ENCODE peak calls at places on chromosomes 7 and 10, in ten cellular contexts. N is IMR-90, X is colonic mucosa, J is HepG2, K is neural progenitor cell, I is mesenchymal stem cell, Z is MM.1S, F is GM23248, L is endothelial cell of umbilical vein, P is fibroblast of lung. Q is an unnamed sample. For H3K36me3, the result is how much of the 10 kb centered on the place peaks cover.

GRCh38 chr10:129761166-129761565 is 202.9 kb downstream of the EBF3 start:
- DNase-seq in N (no peak), X (peak), J (no peak), K (no peak), I (no peak), Z (no peak), F (no peak), L (no peak), P (no peak), Q (peak)

GRCh38 chr10:132608511-132609195 is 71.1 kb downstream of the INPP5A start:
- DNase-seq in N (no peak), X (no peak), J (no peak), K (no peak), I (no peak), Z (no peak), F (no peak), L (no peak), P (no peak), Q (no peak)

GRCh38 chr7:46939558-46939957 is 642.4 kb downstream of the TNS3 start:
- DNase-seq in N (no peak), X (no peak), J (no peak), K (no peak), I (no peak), Z (no peak), F (no peak), L (no peak), P (no peak), Q (no peak)

GRCh38 chr10:26801274-26801673 is 59.5 kb downstream of the ABI1 start:
- DNase-seq in N (no peak), X (no peak), J (no peak), K (no peak), I (no peak), Z (no peak), F (no peak), L (no peak), P (no peak), Q (no peak)

GRCh38 chr10:71575446-71575845 is 144.1 kb downstream of the C10orf105 start:
- DNase-seq in N (no peak), X (no peak), J (no peak), K (no peak), I (no peak), Z (no peak), F (peak), L (no peak), P (no peak), Q (no peak)

GRCh38 chr10:29917311-29917710 is 142.1 kb downstream of the JCAD start:
- DNase-seq in N (no peak), X (no peak), J (no peak), K (no peak), I (no peak), Z (no peak), F (no peak), L (peak), P (no peak), Q (no peak)

GRCh38 chr10:54284526-54285193 is 516.4 kb downstream of the PCDH15 start:
- DNase-seq in N (no peak), X (no peak), J (no peak), K (no peak), I (peak), Z (no peak), F (no peak), L (no peak), P (no peak), Q (no peak)

GRCh38 chr7:80736371-80736770 is 97.9 kb downstream of the CD36 start:
- DNase-seq in N (peak), X (no peak), J (no peak), K (no peak), I (no peak), Z (no peak), F (peak), L (no peak), P (no peak), Q (no peak)

GRCh38 chr10:53440641-53441040 is 668.1 kb upstream of the MBL2 start:
- DNase-seq in N (no peak), X (no peak), J (no peak), K (no peak), I (no peak), Z (no peak), F (no peak), L (no peak), P (no peak), Q (no peak)

GRCh38 chr7:21414795-21415393 is 13.0 kb upstream of the SP4 start:
- DNase-seq in N (no peak), X (no peak), J (no peak), K (no peak), I (no peak), Z (no peak), F (no peak), L (no peak), P (no peak), Q (no peak)

GRCh38 chr7:8761731-8762130 is 328.3 kb downstream of the NXPH1 start:
- DNase-seq in N (no peak), X (no peak), J (no peak), K (no peak), I (no peak), Z (no peak), F (no peak), L (no peak), P (no peak), Q (no peak)

GRCh38 chr7:140440593-140440992 is 36.7 kb downstream of the RAB19 start:
- DNase-seq in N (peak), X (no peak), J (no peak), K (no peak), I (no peak), Z (no peak), F (peak), L (no peak), P (no peak), Q (no peak)

GRCh38 chr10:110508806-110509544 is 11.3 kb downstream of the DUSP5 start:
- DNase-seq in N (no peak), X (no peak), J (no peak), K (no peak), I (no peak), Z (no peak), F (no peak), L (peak), P (no peak), Q (no peak)

GRCh38 chr7:75722381-75722780 is 16.4 kb downstream of the HIP1 start:
- DNase-seq in N (no peak), X (no peak), J (no peak), K (no peak), I (no peak), Z (no peak), F (no peak), L (no peak), P (no peak), Q (no peak)

GRCh38 chr7:100865372-100865911 is 1.7 kb upstream of the TRIP6 start:
- DNase-seq in N (peak), X (no peak), J (no peak), K (no peak), I (no peak), Z (no peak), F (peak), L (peak), P (no peak), Q (peak)

GRCh38 chr7:131057524-131058065 is 270.1 kb upstream of the MKLN1 start:
- DNase-seq in N (no peak), X (no peak), J (peak), K (no peak), I (peak), Z (peak), F (no peak), L (no peak), P (no peak), Q (no peak)

GRCh38 chr7:145692237-145692950 is 424.2 kb upstream of the CNTNAP2 start:
- DNase-seq in N (peak), X (peak), J (no peak), K (peak), I (peak), Z (no peak), F (no peak), L (no peak), P (peak), Q (peak)

GRCh38 chr7:64959072-64959747 is 31.6 kb downstream of the ZNF117 start:
- DNase-seq in N (no peak), X (no peak), J (peak), K (peak), I (no peak), Z (peak), F (no peak), L (peak), P (no peak), Q (peak)

GRCh38 chr7:5284304-5285281 is 1.9 kb downstream of the SLC29A4 start:
- DNase-seq in N (no peak), X (peak), J (peak), K (peak), I (peak), Z (peak), F (no peak), L (no peak), P (peak), Q (peak)

GRCh38 chr10:112778579-112778978 is 171.5 kb upstream of the TCF7L2 start:
- DNase-seq in N (peak), X (no peak), J (no peak), K (no peak), I (peak), Z (no peak), F (no peak), L (peak), P (no peak), Q (no peak)
- H3K9ac ChIP-seq in N (no peak), X (no peak), J (no peak), K (no peak), I (no peak), Z (no peak), F (no peak), L (no peak), P (no peak), Q (no peak)

DNA sequence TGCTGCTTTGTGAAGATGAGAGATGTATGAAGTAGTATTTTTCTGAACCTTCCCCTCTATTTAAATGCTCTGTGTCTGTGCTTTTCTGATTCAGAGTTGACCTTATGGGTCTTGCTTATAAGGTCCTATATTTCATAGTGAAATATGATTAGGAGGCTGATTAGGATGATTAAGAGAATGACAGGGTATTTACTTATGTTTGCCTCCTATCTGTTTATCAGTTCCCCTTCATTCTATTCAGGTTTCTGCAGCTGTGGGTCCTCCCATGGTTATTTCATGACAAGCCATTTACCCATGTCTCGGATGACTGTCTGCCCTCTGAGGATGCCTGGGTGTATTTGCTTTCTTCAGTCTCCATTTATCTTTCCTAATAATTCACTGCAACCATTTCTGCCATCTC is 16.9 kb downstream of the RPA3 start:
- DNase-seq in N (no peak), X (no peak), J (no peak), K (no peak), I (no peak), Z (no peak), F (no peak), L (no peak), P (no peak), Q (no peak)
- H3K36me3 ChIP-seq in N (under half), X (under half), J (under half), K (under half), I (under half), Z (under half), F (under half), L (under half), P (under half), Q (under half)

DNA sequence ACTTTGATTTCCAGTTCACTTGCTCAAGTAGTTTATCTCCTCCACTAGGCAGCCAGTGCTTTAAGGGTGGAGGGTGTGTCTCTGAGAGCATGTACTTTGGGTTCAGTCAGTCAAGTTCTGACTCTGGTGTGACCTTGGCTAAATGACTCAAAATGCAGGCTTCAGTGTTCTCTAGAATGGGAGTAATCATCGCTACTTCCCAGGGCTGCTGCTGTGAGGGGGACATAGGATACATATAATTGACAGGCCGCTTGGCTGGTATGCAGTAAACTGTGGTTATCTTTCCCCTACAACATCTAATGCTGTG is 3.5 kb downstream of the PTPRE start:
- DNase-seq in N (no peak), X (no peak), J (no peak), K (no peak), I (peak), Z (no peak), F (no peak), L (no peak), P (peak), Q (no peak)
- H3K27ac ChIP-seq in N (no peak), X (no peak), J (no peak), K (no peak), I (no peak), Z (no peak), F (no peak), L (no peak), P (no peak), Q (no peak)

GRCh38 chr10:34814228-34815173 is 595 bp downstream of the PARD3 start:
- DNase-seq in N (peak), X (peak), J (peak), K (peak), I (peak), Z (peak), F (peak), L (peak), P (peak), Q (peak)

GRCh38 chr10:34817586-34817985 is 2.5 kb upstream of the PARD3 start:
- DNase-seq in N (no peak), X (no peak), J (no peak), K (no peak), I (no peak), Z (no peak), F (no peak), L (no peak), P (no peak), Q (no peak)

GRCh38 chr10:34817054-34817453 is 2.0 kb upstream of the PARD3 start:
- DNase-seq in N (no peak), X (no peak), J (no peak), K (no peak), I (no peak), Z (no peak), F (no peak), L (no peak), P (no peak), Q (no peak)

GRCh38 chr10:34815174-34816066 is at the start of gene PARD3:
- DNase-seq in N (peak), X (peak), J (peak), K (peak), I (peak), Z (peak), F (peak), L (peak), P (peak), Q (peak)

GRCh38 chr10:34816067-34817002 is 1.2 kb upstream of the PARD3 start:
- DNase-seq in N (peak), X (peak), J (no peak), K (peak), I (peak), Z (no peak), F (peak), L (peak), P (peak), Q (peak)
- H3K9ac ChIP-seq in N (peak), X (peak), J (peak), K (no peak), I (peak), Z (peak), F (peak), L (no peak), P (no peak), Q (peak)

GRCh38 chr7:6416516-6417145 is 31.1 kb downstream of the DAGLB start:
- DNase-seq in N (peak), X (no peak), J (peak), K (peak), I (peak), Z (no peak), F (no peak), L (no peak), P (peak), Q (peak)
- H3K36me3 ChIP-seq in N (under half), X (under half), J (under half), K (under half), I (half or more), Z (under half), F (under half), L (under half), P (under half), Q (half or more)

GRCh38 chr7:69640925-69641594 is 42.8 kb downstream of the AUTS2 start:
- DNase-seq in N (no peak), X (no peak), J (no peak), K (no peak), I (no peak), Z (no peak), F (no peak), L (no peak), P (no peak), Q (no peak)

GRCh38 chr7:69640216-69640615 is 41.9 kb downstream of the AUTS2 start:
- DNase-seq in N (no peak), X (no peak), J (no peak), K (peak), I (no peak), Z (no peak), F (no peak), L (no peak), P (no peak), Q (no peak)

GRCh38 chr7:69651101-69651590 is 52.9 kb downstream of the AUTS2 start:
- DNase-seq in N (no peak), X (no peak), J (no peak), K (no peak), I (no peak), Z (no peak), F (no peak), L (no peak), P (no peak), Q (no peak)

GRCh38 chr7:69643708-69644445 is 45.6 kb downstream of the AUTS2 start:
- DNase-seq in N (no peak), X (no peak), J (peak), K (peak), I (no peak), Z (no peak), F (peak), L (no peak), P (no peak), Q (no peak)

DNA sequence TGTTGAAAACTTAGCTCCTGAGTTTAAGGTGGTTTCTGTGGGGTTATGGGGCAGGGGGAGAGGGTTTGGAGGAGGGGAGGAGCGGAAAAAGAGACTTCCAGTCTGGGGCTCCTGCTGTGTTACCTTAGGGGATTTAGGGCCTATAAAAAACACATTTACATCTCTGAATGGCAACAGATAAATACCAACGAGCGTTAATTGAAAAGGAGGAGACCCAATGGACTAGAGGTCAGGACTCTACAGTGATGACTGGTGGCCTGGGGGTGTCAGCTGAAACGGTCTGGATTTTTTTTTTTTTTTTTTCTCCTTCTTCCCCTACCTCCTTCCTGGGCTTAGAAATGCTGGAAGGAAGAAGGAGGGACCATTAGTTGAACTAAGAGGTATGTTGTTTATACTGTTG is 47.4 kb downstream of the AUTS2 start:
- DNase-seq in N (no peak), X (no peak), J (no peak), K (peak), I (no peak), Z (no peak), F (no peak), L (no peak), P (no peak), Q (peak)
- H3K27ac ChIP-seq in N (no peak), X (no peak), J (no peak), K (no peak), I (no peak), Z (no peak), F (no peak), L (no peak), P (no peak), Q (no peak)

DNA sequence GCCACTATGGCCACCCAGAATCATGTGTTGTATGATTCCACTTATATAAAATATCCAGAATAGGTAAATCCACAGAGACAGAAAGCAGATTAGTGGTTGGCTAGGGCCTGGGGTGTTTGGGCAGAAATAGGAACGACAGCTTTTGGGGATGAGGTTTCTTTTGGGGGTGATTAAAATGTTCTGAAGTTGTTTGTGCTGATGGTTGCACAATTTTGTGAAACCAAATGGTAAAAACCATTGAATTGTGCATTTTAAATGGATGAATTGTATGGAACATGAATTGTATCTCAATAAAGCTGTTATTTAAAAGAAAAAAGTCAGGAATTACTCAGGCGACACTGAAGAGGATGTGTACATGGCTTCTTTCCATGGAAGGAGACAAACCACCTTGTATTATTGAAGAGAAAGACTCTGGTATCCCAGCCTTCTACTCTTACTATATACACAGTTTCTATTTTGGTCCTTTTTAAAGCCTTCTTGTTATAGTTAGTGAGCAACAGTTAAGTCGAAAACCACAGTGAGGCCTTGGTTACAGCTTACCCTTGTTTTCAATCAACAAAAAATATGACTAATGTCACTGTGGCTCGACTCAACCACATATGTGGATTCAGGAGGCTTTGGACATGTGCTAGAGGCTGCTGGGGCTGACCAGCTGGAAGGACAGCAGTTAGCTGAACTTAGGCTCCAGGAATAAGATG is 57.1 kb upstream of the KMT2E start:
- DNase-seq in N (peak), X (no peak), J (no peak), K (no peak), I (peak), Z (peak), F (peak), L (no peak), P (peak), Q (no peak)
- H3K9ac ChIP-seq in N (no peak), X (no peak), J (no peak), K (no peak), I (peak), Z (peak), F (peak), L (no peak), P (no peak), Q (no peak)

GRCh38 chr7:22860337-22860736 is 37.7 kb upstream of the TOMM7 start:
- DNase-seq in N (no peak), X (no peak), J (no peak), K (no peak), I (no peak), Z (no peak), F (no peak), L (no peak), P (no peak), Q (peak)
- H3K36me3 ChIP-seq in N (under half), X (under half), J (under half), K (under half), I (under half), Z (under half), F (under half), L (under half), P (under half), Q (half or more)

Q was measured in endodermal cell.